ENCODE peak calls at places on chromosomes 3 and 15, in four cellular contexts. E is K562, X is GM12878, G is HepG2. A is an unnamed sample.
A peak's percentile ranks its signal among the peaks of the same experiment; 100 is the strongest.

GRCh38 chr3:29708884-29709283 is 428.0 kb downstream of the RBMS3 start:
- DNase-seq in E (no peak), G (no peak), X (no peak), A (no peak)

GRCh38 chr3:9778102-9778501 is 8.4 kb upstream of the CAMK1 start:
- DNase-seq in E (peak; percentile 47), G (no peak), X (no peak), A (no peak)

GRCh38 chr3:124663690-124664089 is 66.6 kb upstream of the UMPS start:
- DNase-seq in X (no peak), G (no peak), E (no peak), A (peak; percentile 16)

GRCh38 chr3:192917508-192918274 is at the start of gene MB21D2:
- DNase-seq in X (no peak), G (peak; percentile 47), E (peak; percentile 8), A (peak; percentile 81)

GRCh38 chr3:129226374-129226773 is 23.0 kb upstream of the COPG1 start:
- DNase-seq in E (peak; percentile 75), G (no peak), X (no peak), A (peak; percentile 85)

GRCh38 chr3:123291404-123291803 is 89.7 kb downstream of the SEC22A start:
- DNase-seq in E (no peak), X (no peak), G (no peak), A (no peak)

GRCh38 chr15:51726302-51727073 is 11.0 kb downstream of the LYSMD2 start:
- DNase-seq in X (no peak), E (peak; percentile 84), G (peak; percentile 10), A (peak; percentile 74)

GRCh38 chr15:25683911-25684310 is 179.2 kb downstream of the ATP10A start:
- DNase-seq in X (no peak), E (peak; percentile 7), G (no peak), A (no peak)

GRCh38 chr3:135970500-135971116 is 5.1 kb downstream of the PPP2R3A start:
- DNase-seq in E (no peak), X (no peak), G (no peak), A (no peak)

GRCh38 chr15:88141490-88141889 is 115.0 kb downstream of the NTRK3 start:
- DNase-seq in E (no peak), X (no peak), G (no peak), A (no peak)

GRCh38 chr15:42918047-42918446 is 2.5 kb downstream of the TTBK2 start:
- DNase-seq in X (no peak), E (peak; percentile 37), G (no peak), A (no peak)

GRCh38 chr3:59498995-59499394 is 449.2 kb upstream of the CFAP20DC start:
- DNase-seq in X (no peak), G (no peak), E (no peak), A (no peak)

GRCh38 chr15:62711691-62712454 is 330.7 kb upstream of the TPM1 start:
- DNase-seq in G (no peak), E (no peak), X (peak; percentile 1), A (no peak)

GRCh38 chr3:85853805-85854204 is 895.0 kb downstream of the CADM2 start:
- DNase-seq in G (no peak), E (no peak), X (no peak), A (no peak)

GRCh38 chr3:131083190-131083863 is 56.6 kb downstream of the NEK11 start:
- DNase-seq in G (no peak), E (no peak), X (no peak), A (no peak)

DNA sequence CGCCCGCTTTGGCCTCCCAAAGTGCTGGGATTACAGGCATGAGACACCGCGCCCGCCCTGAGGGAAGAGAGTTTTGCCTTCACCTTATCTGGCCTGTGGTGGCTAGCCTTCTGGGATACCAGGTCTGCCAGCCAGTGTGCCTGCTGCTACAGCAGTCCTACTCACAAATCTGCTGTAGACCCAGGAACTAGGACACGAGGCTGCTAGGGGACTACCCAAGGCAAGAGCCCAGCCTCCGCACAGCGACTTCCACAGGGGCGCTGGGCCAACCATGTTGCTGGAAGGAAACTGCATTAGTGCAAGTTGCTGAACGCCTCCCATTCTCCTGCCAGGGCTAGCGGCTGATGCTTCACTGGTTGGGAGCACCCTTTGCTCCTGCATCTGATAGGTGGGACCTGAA is 53.7 kb downstream of the DHX30 start:
- DNase-seq in X (no peak), E (no peak), G (no peak), A (no peak)
- TF ChIP-seq CHD4 in X (no peak), E (no peak), G (no peak), A (no peak)

DNA sequence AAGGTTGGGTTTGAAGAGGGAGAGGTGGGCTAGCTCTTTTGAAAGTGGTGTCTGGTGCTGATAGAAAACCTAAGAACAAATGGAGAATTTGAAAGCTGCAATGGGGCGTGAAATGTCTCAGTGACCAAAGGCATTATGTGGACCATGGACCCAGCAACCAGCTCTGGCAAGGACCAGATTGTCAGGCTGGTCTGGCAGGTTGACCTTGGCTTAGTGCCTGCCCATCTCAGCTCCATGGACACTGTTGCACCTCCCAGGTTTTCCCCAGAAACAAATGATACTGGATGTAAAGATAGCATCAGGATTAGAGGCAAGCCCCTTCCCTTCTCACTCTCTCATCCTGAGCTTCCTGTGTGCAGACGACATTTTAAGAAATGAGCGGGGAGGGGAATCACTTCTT is 302.9 kb upstream of the LRRFIP2 start:
- DNase-seq in X (no peak), E (no peak), G (no peak), A (no peak)
- TF ChIP-seq CHD4 in X (no peak), E (no peak), G (no peak), A (no peak)

DNA sequence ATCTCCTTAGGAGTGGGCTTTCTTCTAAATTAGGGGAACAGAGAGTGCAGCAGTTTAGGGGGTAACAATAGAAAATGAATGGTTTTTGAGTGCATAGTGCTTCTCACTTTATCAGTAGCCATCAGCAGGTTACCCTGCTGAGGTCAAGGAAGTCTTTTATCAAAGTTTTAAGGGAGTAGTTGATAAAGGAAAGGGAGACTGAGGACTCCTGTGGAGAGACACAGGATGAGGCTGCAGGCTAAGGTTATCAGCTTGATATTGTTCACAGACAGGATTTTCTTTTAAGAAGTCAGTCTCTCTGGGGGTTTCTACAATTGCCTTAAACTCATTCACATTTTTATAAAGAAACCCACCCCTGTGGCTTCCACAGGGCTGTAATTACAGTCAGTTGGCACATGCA is 205.0 kb downstream of the AGBL1 start:
- DNase-seq in G (no peak), X (no peak), E (no peak), A (no peak)
- TF ChIP-seq CHD4 in G (no peak), X (no peak), E (no peak), A (no peak)

DNA sequence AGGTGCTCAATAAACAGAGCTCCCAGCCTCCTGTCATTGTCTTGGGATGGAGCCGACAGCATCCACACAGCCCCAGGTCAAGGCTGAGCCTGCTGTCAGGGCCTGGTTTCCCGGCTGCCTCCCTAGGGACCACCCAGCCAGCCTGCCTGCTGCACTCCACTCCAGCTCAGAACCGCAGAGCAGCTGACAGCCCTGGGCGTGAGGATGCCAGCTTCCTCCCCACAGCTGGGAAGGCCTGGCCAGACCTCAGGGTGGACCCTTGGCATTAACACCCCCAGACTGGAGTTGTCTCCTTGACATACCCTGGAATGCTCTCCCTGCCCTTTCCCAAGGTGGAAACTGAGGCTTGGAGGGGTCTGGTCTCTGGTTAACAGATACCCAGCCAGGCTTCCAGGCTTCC is 112.0 kb downstream of the WNT7A start:
- DNase-seq in G (no peak), X (no peak), E (no peak), A (no peak)
- TF ChIP-seq CHD4 in G (no peak), X (no peak), E (no peak), A (no peak)

GRCh38 chr3:154428369-154429206 is 1.4 kb downstream of the GPR149 start:
- DNase-seq in X (no peak), E (no peak), G (no peak), A (no peak)
- TF ChIP-seq CHD4 in X (no peak), E (no peak), G (no peak), A (no peak)

GRCh38 chr3:155462672-155463071 is 169.2 kb upstream of the STRIT1 start:
- DNase-seq in E (no peak), G (no peak), X (no peak), A (no peak)
- TF ChIP-seq CHD4 in E (no peak), G (no peak), X (no peak), A (no peak)

GRCh38 chr3:71127052-71127451 is 456.5 kb downstream of the FOXP1 start:
- DNase-seq in E (no peak), X (no peak), G (no peak), A (no peak)

GRCh38 chr3:71129611-71130515 is 453.7 kb downstream of the FOXP1 start:
- DNase-seq in X (no peak), E (peak; percentile 48), G (no peak), A (no peak)

GRCh38 chr3:71127463-71128243 is 455.9 kb downstream of the FOXP1 start:
- DNase-seq in X (no peak), G (no peak), E (peak; percentile 33), A (no peak)

GRCh38 chr3:71130516-71131384 is 452.8 kb downstream of the FOXP1 start:
- DNase-seq in X (no peak), G (peak; percentile 35), E (peak; percentile 76), A (no peak)

GRCh38 chr3:71128951-71129350 is 454.6 kb downstream of the FOXP1 start:
- DNase-seq in G (no peak), E (peak; percentile 21), X (no peak), A (no peak)
- TF ChIP-seq CHD4 in G (no peak), E (no peak), X (no peak), A (no peak)

GRCh38 chr3:61593630-61594029 is 32.3 kb downstream of the PTPRG start:
- DNase-seq in X (no peak), E (no peak), G (no peak), A (no peak)

GRCh38 chr3:61594978-61595687 is 33.8 kb downstream of the PTPRG start:
- DNase-seq in E (no peak), G (no peak), X (no peak), A (no peak)

GRCh38 chr3:61591300-61591699 is 29.9 kb downstream of the PTPRG start:
- DNase-seq in E (no peak), X (no peak), G (no peak), A (no peak)

GRCh38 chr3:61595826-61596225 is 34.5 kb downstream of the PTPRG start:
- DNase-seq in G (no peak), X (no peak), E (no peak), A (no peak)

DNA sequence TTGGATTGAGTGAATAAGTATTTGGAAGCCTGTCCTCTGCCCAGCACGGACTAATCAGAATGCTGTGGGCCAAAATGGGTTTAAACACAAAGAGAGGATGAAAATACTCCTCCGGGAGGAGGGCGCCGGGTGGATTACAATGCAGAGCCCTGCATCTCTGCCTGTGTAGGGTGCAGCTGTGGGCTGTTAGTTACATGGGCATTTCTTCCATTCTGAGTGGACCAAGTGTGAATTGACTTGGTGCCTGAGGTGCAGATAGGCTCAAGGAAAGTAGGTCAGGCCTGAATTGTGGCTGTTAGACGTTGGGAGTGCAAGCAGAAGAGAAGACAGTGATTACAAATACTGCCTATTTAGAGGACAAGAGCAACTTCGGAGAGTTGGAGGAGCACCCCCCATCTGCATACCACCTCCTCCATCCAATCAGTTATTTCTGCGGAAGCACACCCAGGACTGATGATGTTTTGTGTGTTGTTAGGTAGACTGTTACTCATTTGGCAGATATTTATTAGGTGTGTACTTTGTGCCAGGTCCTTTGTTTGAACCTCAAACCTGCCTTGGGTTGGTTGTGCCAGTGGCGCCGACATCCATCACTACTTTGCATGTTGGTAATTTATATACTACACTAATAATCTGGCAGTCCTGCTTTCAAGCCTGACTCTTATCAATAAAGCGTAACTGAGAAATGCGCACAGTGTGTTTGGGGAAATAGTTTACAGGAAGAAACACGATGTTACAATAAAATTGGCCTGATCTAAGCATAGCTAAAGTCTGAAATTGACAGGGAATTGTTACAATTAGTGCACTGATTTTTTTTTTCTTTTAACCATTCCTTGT is 33.0 kb downstream of the PTPRG start:
- DNase-seq in G (no peak), X (no peak), E (no peak), A (no peak)
- TF ChIP-seq CHD4 in G (no peak), X (no peak), E (no peak), A (no peak)

A was measured in A549.